ENCODE peak calls at places on chromosomes 13 and 19, in six cellular contexts. W is AG09319, B is hepatocyte, G is type B pancreatic cell, S is ovary, Z is uterus. U is an unnamed sample.

GRCh38 chr13:40442191-40442590 is 224.2 kb downstream of the FOXO1 start:
- DNase-seq in W (no peak), B (no peak), G (no peak), S (no peak), Z (no peak), U (no peak)

GRCh38 chr13:48636550-48636949 is 17.2 kb upstream of the CYSLTR2 start:
- DNase-seq in W (no peak), B (no peak), G (no peak), S (no peak), Z (no peak), U (peak)

GRCh38 chr13:98937911-98938381 is 39.9 kb downstream of the DOCK9 start:
- DNase-seq in W (no peak), B (no peak), G (no peak), S (no peak), Z (no peak), U (no peak)

GRCh38 chr19:50313812-50314536 is 15.2 kb downstream of the KCNC3 start:
- DNase-seq in W (no peak), B (peak), G (no peak), S (no peak), Z (no peak), U (no peak)

GRCh38 chr19:48807590-48808308 is 3.1 kb downstream of the BCAT2 start:
- DNase-seq in W (no peak), B (peak), G (no peak), S (no peak), Z (no peak), U (no peak)

GRCh38 chr19:9791552-9792181 is 23.1 kb upstream of the ZNF846 start:
- DNase-seq in W (peak), B (peak), G (peak), S (peak), Z (peak), U (peak)

GRCh38 chr13:100347941-100348340 is 240.6 kb downstream of the GGACT start:
- DNase-seq in W (no peak), B (no peak), G (no peak), S (no peak), Z (no peak), U (peak)

GRCh38 chr13:21121616-21122015 is 54.7 kb downstream of the SKA3 start:
- DNase-seq in W (no peak), B (no peak), G (no peak), S (no peak), Z (no peak), U (no peak)

GRCh38 chr13:44054525-44054924 is 174.8 kb downstream of the LACC1 start:
- DNase-seq in W (no peak), B (no peak), G (no peak), S (no peak), Z (no peak), U (no peak)

GRCh38 chr13:44061876-44062275 is 182.2 kb downstream of the LACC1 start:
- DNase-seq in W (no peak), B (no peak), G (no peak), S (no peak), Z (no peak), U (no peak)

GRCh38 chr13:44058067-44058466 is 178.4 kb downstream of the LACC1 start:
- DNase-seq in W (no peak), B (no peak), G (no peak), S (no peak), Z (no peak), U (no peak)

GRCh38 chr13:44063467-44063866 is 183.8 kb downstream of the LACC1 start:
- DNase-seq in W (no peak), B (no peak), G (no peak), S (no peak), Z (no peak), U (no peak)

DNA sequence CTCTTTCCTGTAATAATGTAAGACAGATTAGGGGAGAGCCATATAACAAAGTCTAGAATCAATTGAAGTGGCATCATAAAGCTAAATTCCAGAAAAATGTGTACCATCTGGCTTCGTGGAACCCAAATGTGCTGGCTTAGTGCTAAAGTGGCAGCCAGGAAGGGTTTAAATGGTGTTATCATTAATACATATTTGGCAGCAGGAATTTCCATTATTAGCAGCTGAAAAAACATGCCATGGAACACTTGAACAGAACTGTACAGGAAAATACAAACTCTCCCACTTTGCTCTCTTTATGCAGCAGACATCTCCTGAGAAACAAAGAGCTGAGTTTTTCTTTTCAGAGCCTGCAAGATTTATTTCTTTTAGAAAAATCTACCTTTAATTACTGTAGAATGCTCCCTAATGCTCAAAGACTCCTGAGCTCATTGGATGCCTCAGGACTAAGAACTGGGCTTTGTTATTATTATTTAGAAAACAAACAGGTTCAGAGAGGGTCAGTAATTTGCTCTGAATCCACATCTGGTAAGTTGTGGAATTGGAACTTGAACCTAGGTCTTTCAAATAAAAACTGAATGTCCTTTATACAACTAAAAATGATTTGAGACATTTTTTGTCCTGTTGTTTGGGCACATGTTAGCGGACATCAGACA is 179.0 kb downstream of the LACC1 start:
- DNase-seq in W (no peak), B (no peak), G (no peak), S (no peak), Z (no peak), U (no peak)
- TF ChIP-seq CTCF in W (no peak), B (no peak), G (no peak), S (no peak), Z (no peak), U (no peak)

GRCh38 chr19:17539288-17540117 is 15.9 kb upstream of the COLGALT1 start:
- DNase-seq in W (peak), B (peak), G (peak), S (peak), Z (peak), U (peak)
- TF ChIP-seq CTCF in W (peak), B (peak), G (no peak), S (peak), Z (peak), U (peak)

DNA sequence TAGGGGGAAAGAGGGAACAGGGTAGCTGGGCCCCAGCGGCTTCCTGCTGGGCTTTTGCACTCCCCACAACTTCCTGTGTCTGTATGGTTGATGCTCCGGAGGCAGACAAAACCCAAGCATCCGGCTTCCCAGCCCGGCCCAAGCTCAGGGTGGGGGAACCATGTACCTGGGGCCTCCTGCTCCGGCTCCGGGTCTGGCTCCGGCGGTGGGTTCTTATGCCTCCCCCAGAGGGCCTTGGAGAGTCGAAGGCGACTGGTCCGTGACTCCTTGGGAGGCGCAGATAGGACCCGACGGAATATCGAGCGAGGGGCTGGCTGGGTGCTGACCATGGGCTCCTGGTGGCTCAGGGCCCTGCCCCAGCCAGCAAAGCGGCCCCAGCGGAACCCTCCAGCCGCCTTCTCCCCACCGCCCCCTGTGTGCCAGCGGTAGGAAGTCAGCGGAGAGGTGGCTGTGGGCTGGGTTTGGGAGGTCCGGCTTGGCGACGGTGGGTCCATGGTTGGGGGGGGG is 426 bp downstream of the RASAL3 start:
- DNase-seq in W (no peak), B (no peak), G (no peak), S (no peak), Z (no peak), U (no peak)
- TF ChIP-seq CTCF in W (no peak), B (no peak), G (no peak), S (no peak), Z (no peak), U (no peak)

GRCh38 chr19:41937976-41938375 is 9.7 kb upstream of the ERFL start:
- DNase-seq in W (no peak), B (no peak), G (no peak), S (no peak), Z (no peak), U (no peak)
- TF ChIP-seq CTCF in W (no peak), B (no peak), G (peak), S (no peak), Z (no peak), U (peak)

GRCh38 chr19:13150919-13151604 is 851 bp downstream of the IER2 start:
- DNase-seq in W (no peak), B (peak), G (no peak), S (peak), Z (peak), U (no peak)

GRCh38 chr19:13152854-13153626 is 2.8 kb downstream of the IER2 start:
- DNase-seq in W (peak), B (peak), G (peak), S (peak), Z (peak), U (no peak)

GRCh38 chr19:13150187-13150918 is at the start of the genes IER2 and STX10:
- DNase-seq in W (peak), B (peak), G (peak), S (peak), Z (peak), U (peak)

GRCh38 chr19:13152356-13152853 is 2.2 kb downstream of the IER2 start:
- DNase-seq in W (no peak), B (no peak), G (no peak), S (no peak), Z (no peak), U (no peak)

DNA sequence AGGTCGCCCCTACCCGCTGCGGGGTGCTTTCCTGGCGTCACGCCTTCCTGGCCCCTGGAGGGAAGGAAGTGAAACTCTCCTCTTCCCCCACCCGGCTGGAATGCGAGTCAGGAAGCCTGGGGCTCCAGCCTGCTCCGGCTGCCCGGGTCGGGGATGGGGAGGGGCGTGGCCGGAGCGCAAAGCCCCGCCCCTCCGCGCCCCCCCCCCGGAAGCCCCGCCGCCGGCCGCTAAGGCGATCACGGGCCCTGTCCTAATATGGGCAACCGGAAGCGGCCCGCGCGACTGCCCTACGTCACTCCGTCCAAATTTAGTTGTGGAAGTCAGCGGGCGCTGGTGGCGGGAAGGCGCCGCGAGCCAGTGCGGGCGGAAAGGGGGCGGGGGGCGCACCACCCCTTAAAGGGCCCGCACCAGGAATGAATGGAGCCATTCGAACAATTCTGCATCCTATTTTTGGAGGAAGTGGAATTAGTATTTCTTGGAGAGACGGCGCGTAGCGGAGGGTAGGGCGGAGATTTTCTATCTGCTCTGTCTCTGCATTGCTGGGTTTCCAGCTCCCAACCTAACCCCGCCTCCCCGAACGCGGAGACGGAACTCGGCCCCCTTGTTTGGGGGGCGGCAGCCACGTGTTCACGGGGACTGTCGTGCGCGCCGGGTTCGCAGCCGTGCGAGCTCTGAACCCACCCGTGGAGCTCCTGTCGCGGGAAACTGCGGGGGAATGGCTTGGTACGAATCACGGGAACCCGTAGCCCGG is 1.6 kb downstream of the IER2 start:
- DNase-seq in W (peak), B (peak), G (peak), S (peak), Z (peak), U (peak)
- TF ChIP-seq CTCF in W (peak), B (no peak), G (no peak), S (no peak), Z (peak), U (peak)

GRCh38 chr19:44845612-44846454 is at the start of gene NECTIN2:
- DNase-seq in W (peak), B (peak), G (peak), S (peak), Z (peak), U (peak)
- TF ChIP-seq CTCF in W (peak), B (peak), G (peak), S (peak), Z (peak), U (peak)

DNA sequence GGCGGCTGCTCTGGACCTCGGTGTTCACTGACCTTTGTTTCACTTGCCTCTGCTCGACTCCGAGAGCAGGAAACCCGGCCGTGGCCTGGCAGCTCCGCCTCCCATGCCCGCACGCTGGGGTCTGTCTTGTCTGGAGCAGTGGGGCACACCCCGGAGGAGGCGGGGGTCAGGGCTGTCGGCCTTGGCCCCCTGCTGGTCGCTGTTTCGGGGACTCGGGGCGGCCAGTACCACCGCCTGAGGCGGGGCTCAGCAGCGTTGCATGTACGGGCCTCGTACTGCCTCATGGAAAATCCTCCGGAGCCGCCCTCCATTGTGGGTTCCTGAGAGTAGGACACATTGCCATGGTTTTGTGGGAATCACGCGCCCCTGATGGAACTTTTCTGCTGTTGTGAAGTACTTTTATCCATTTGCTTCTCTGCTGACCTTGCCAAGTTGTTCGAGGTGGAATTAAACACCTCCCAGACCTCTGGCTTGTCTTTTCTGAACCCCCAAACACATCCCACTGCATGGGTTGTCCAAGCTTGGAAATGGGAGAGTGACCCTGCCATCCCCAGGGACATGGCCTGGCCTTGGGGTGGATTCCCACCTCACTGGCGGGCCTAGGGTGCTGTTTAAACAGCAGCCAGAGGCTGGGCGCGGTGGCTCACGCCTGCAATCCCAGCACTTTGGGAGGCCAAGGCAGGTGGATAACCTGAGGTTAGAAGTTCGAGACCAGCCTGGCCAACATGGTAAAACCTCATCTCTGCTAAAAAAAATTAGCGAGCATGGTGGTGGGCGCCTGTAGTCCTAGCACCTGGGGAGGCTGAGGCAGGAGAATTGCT is 5.5 kb upstream of the NDUFS7 start:
- DNase-seq in W (no peak), B (no peak), G (no peak), S (no peak), Z (no peak), U (no peak)
- TF ChIP-seq CTCF in W (no peak), B (no peak), G (peak), S (no peak), Z (no peak), U (no peak)

GRCh38 chr13:30457306-30457891 is 8.3 kb downstream of the HMGB1 start:
- DNase-seq in W (no peak), B (no peak), G (no peak), S (no peak), Z (no peak), U (no peak)

GRCh38 chr13:30450066-30450465 is 15.7 kb downstream of the HMGB1 start:
- DNase-seq in W (no peak), B (no peak), G (no peak), S (no peak), Z (no peak), U (no peak)

GRCh38 chr13:30456290-30456689 is 9.4 kb downstream of the HMGB1 start:
- DNase-seq in W (no peak), B (no peak), G (no peak), S (no peak), Z (no peak), U (no peak)

GRCh38 chr13:30454991-30455390 is 10.7 kb downstream of the HMGB1 start:
- DNase-seq in W (no peak), B (no peak), G (no peak), S (no peak), Z (no peak), U (no peak)

GRCh38 chr13:30453727-30454126 is 12.0 kb downstream of the HMGB1 start:
- DNase-seq in W (no peak), B (no peak), G (no peak), S (no peak), Z (no peak), U (no peak)
- TF ChIP-seq CTCF in W (no peak), B (no peak), G (peak), S (no peak), Z (no peak), U (peak)